ENCODE peak calls at places on chromosomes 13 and 19, in six cellular contexts. One of them, this sample, is unnamed.

GRCh38 chr19:33505168-33505567 is 16.4 kb downstream of the PEPD start:
- DNase-seq in tibial nerve: no peak
- DNase-seq in glutamatergic neuron: no peak
- DNase-seq in K562: no peak
- DNase-seq in kidney epithelial cell: no peak
- DNase-seq in fibroblast of pulmonary artery: no peak
- DNase-seq in this sample: no peak

GRCh38 chr19:42352216-42352892 is 26.9 kb downstream of the MEGF8 start:
- DNase-seq in K562: no peak
- DNase-seq in kidney epithelial cell: no peak
- DNase-seq in fibroblast of pulmonary artery: peak; percentile 15
- DNase-seq in glutamatergic neuron: no peak
- DNase-seq in tibial nerve: no peak
- DNase-seq in this sample: no peak

GRCh38 chr13:98222081-98222554 is 45.0 kb upstream of the RNF113B start:
- DNase-seq in kidney epithelial cell: no peak
- DNase-seq in tibial nerve: no peak
- DNase-seq in glutamatergic neuron: no peak
- DNase-seq in K562: no peak
- DNase-seq in fibroblast of pulmonary artery: peak; percentile 29
- DNase-seq in this sample: no peak

GRCh38 chr19:32197896-32198882 is 147.2 kb upstream of the ZNF507 start:
- DNase-seq in fibroblast of pulmonary artery: no peak
- DNase-seq in tibial nerve: no peak
- DNase-seq in glutamatergic neuron: no peak
- DNase-seq in kidney epithelial cell: no peak
- DNase-seq in K562: no peak
- DNase-seq in this sample: no peak

GRCh38 chr19:42122691-42123607 is 9.3 kb downstream of the POU2F2 start:
- DNase-seq in kidney epithelial cell: no peak
- DNase-seq in K562: no peak
- DNase-seq in tibial nerve: no peak
- DNase-seq in fibroblast of pulmonary artery: no peak
- DNase-seq in glutamatergic neuron: no peak
- DNase-seq in this sample: no peak

GRCh38 chr19:7831452-7831851 is 1.4 kb downstream of the EVI5L start:
- DNase-seq in glutamatergic neuron: peak; percentile 55
- DNase-seq in kidney epithelial cell: no peak
- DNase-seq in fibroblast of pulmonary artery: peak; percentile 44
- DNase-seq in tibial nerve: no peak
- DNase-seq in K562: peak; percentile 68
- DNase-seq in this sample: no peak

GRCh38 chr19:15297416-15298224 is 34.7 kb downstream of the BRD4 start:
- DNase-seq in fibroblast of pulmonary artery: peak; percentile 63
- DNase-seq in tibial nerve: no peak
- DNase-seq in kidney epithelial cell: no peak
- DNase-seq in K562: no peak
- DNase-seq in glutamatergic neuron: no peak
- DNase-seq in this sample: no peak

GRCh38 chr19:2609389-2610116 is 92.9 kb downstream of the GNG7 start:
- DNase-seq in K562: no peak
- DNase-seq in fibroblast of pulmonary artery: no peak
- DNase-seq in glutamatergic neuron: no peak
- DNase-seq in tibial nerve: no peak
- DNase-seq in kidney epithelial cell: no peak
- DNase-seq in this sample: no peak

GRCh38 chr13:25378528-25378927 is 6.8 kb downstream of the ATP8A2 start:
- DNase-seq in K562: no peak
- DNase-seq in tibial nerve: no peak
- DNase-seq in kidney epithelial cell: no peak
- DNase-seq in glutamatergic neuron: peak; percentile 30
- DNase-seq in fibroblast of pulmonary artery: no peak
- DNase-seq in this sample: no peak

GRCh38 chr19:44585371-44586141 is 27.8 kb upstream of the IGSF23 start:
- DNase-seq in glutamatergic neuron: no peak
- DNase-seq in fibroblast of pulmonary artery: peak; percentile 61
- DNase-seq in K562: no peak
- DNase-seq in kidney epithelial cell: no peak
- DNase-seq in tibial nerve: no peak
- DNase-seq in this sample: no peak

DNA sequence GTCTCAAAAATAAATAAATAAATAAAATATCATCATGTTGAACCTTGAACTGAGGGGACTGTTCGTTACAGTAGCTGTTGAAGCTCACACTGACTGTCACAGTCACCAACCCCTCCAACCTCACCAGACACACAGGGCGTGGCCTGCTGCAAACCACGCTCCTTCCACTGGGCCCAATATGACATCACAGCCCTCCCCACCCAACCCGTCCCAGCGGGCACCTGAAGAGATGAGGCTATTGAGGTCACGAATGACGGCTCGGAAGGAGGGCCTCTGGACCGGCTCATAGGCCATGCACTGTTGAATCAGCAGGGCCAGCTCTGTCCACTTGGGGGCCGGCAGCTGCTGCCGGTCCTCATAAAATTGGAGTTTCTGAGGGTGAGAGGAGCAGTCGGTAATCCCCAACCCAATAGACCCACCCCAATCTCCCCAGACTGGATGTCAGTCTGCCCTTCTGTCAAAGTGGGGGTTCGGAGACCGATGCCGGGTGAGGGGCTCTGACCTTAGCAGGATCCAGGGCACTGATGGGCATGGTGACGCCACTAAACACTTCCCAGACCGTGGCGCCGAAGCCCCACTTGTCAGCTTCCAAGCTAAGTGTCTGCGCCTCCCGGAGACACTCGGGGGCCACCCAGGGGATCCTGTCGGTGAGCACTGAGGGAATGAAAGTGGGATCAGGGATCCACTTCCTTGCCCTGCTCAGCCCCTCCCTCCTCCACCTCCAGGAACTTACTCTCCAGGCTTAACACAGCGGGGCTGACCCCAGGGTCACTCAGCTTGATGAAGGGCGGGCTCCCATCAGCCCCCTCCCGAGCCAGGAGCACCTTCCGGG is 13.2 kb downstream of the JAK3 start:
- DNase-seq in tibial nerve: no peak
- DNase-seq in kidney epithelial cell: no peak
- DNase-seq in glutamatergic neuron: no peak
- DNase-seq in fibroblast of pulmonary artery: no peak
- DNase-seq in K562: peak; percentile 34
- DNase-seq in this sample: no peak
- TF ChIP-seq CTCF in tibial nerve: no peak
- TF ChIP-seq CTCF in kidney epithelial cell: peak; percentile 9
- TF ChIP-seq CTCF in glutamatergic neuron: no peak
- TF ChIP-seq CTCF in fibroblast of pulmonary artery: peak; percentile 6
- TF ChIP-seq CTCF in K562: peak; percentile 40
- TF ChIP-seq CTCF in this sample: no peak

GRCh38 chr19:40305403-40305802 is 20.3 kb upstream of the AKT2 start:
- DNase-seq in tibial nerve: no peak
- DNase-seq in kidney epithelial cell: peak; percentile 60
- DNase-seq in fibroblast of pulmonary artery: peak; percentile 94
- DNase-seq in K562: peak; percentile 79
- DNase-seq in glutamatergic neuron: peak; percentile 83
- DNase-seq in this sample: peak; percentile 62
- TF ChIP-seq CTCF in tibial nerve: peak; percentile 65
- TF ChIP-seq CTCF in kidney epithelial cell: peak; percentile 76
- TF ChIP-seq CTCF in fibroblast of pulmonary artery: peak; percentile 75
- TF ChIP-seq CTCF in K562: peak; percentile 80
- TF ChIP-seq CTCF in glutamatergic neuron: peak; percentile 84
- TF ChIP-seq CTCF in this sample: peak; percentile 81

DNA sequence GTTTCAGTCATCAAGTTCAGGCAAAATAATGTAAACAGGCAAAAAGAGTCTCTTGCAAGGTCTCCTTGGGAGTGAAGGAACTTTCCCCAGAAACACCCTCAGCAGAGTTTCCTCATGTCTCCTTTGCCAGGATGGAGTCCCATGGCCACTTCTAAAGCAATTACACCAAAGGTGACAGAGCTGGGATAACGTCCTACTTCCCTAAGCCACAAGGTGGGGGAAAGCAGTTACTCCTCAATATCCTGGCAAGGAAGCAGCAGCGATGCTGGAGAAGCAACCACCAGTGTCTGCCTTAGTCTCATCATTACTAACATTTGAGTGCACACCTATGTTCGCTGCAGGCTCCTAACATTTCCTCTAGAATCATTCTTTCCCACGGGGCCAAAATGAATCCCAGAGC is 88.6 kb downstream of the UBL3 start:
- DNase-seq in kidney epithelial cell: no peak
- DNase-seq in tibial nerve: no peak
- DNase-seq in glutamatergic neuron: no peak
- DNase-seq in fibroblast of pulmonary artery: no peak
- DNase-seq in K562: no peak
- DNase-seq in this sample: no peak
- TF ChIP-seq CTCF in kidney epithelial cell: no peak
- TF ChIP-seq CTCF in tibial nerve: no peak
- TF ChIP-seq CTCF in glutamatergic neuron: no peak
- TF ChIP-seq CTCF in fibroblast of pulmonary artery: no peak
- TF ChIP-seq CTCF in K562: no peak
- TF ChIP-seq CTCF in this sample: no peak

GRCh38 chr13:64531400-64531799 is 2698.7 kb downstream of the PCDH9 start:
- DNase-seq in glutamatergic neuron: no peak
- DNase-seq in kidney epithelial cell: no peak
- DNase-seq in tibial nerve: no peak
- DNase-seq in fibroblast of pulmonary artery: no peak
- DNase-seq in K562: no peak
- DNase-seq in this sample: no peak

GRCh38 chr13:64525687-64526086 is 2704.4 kb downstream of the PCDH9 start:
- DNase-seq in tibial nerve: no peak
- DNase-seq in glutamatergic neuron: no peak
- DNase-seq in K562: no peak
- DNase-seq in kidney epithelial cell: no peak
- DNase-seq in fibroblast of pulmonary artery: no peak
- DNase-seq in this sample: no peak

GRCh38 chr13:64534302-64534701 is 2695.8 kb downstream of the PCDH9 start:
- DNase-seq in glutamatergic neuron: no peak
- DNase-seq in tibial nerve: no peak
- DNase-seq in K562: no peak
- DNase-seq in fibroblast of pulmonary artery: no peak
- DNase-seq in kidney epithelial cell: no peak
- DNase-seq in this sample: no peak

GRCh38 chr13:64527561-64527960 is 2702.6 kb downstream of the PCDH9 start:
- DNase-seq in K562: no peak
- DNase-seq in kidney epithelial cell: no peak
- DNase-seq in tibial nerve: no peak
- DNase-seq in fibroblast of pulmonary artery: no peak
- DNase-seq in glutamatergic neuron: no peak
- DNase-seq in this sample: no peak

GRCh38 chr13:64529874-64530485 is 2700.2 kb downstream of the PCDH9 start:
- DNase-seq in glutamatergic neuron: peak; percentile 18
- DNase-seq in fibroblast of pulmonary artery: peak; percentile 26
- DNase-seq in kidney epithelial cell: no peak
- DNase-seq in tibial nerve: no peak
- DNase-seq in K562: peak; percentile 13
- DNase-seq in this sample: no peak
- TF ChIP-seq CTCF in glutamatergic neuron: peak; percentile 88
- TF ChIP-seq CTCF in fibroblast of pulmonary artery: peak; percentile 66
- TF ChIP-seq CTCF in kidney epithelial cell: peak; percentile 59
- TF ChIP-seq CTCF in tibial nerve: no peak
- TF ChIP-seq CTCF in K562: no peak
- TF ChIP-seq CTCF in this sample: peak; percentile 41

DNA sequence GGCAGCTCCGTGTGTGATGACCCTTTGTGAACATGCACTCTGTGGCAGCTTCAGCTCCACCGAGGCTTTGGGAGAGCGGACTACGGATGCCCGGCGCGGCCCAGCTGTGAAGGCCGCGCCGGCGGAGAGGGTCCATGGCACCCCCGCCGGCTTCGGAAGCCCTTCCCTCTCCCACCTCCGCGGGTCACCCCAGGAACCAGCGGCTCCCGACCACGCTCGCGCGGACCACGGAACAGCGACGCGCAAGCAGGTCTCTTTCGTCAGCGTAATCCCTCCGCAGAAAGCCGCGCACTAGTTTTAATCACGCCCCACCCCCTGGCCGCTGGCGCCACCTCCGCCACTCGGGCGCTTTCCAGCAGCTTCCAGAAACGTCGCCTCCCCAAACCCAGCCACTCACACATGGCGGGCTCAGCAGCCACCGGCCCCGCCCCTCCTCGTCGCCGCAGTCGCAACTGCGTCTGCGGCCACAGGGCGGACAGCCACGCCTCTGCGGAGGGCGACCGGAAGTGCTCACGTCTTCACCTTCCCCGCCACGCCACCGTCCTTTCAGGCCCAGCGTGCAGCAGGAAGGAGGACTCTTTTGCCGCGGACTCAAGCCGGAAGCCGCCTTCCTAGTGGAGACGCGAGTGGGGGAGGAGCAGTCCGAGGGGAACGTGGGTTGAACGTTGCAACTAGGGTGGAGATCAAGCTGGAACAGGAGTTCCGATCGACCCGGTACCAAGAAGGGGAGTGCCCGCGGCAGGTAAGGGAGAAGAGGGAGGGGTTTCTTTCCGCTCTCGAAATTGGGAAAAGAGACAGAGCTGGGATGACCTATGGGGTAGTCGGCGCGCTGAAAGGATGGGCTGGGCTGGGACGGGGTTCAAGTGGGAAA is at the start of gene USPL1:
- DNase-seq in kidney epithelial cell: peak; percentile 92
- DNase-seq in tibial nerve: peak; percentile 93
- DNase-seq in K562: peak; percentile 85
- DNase-seq in glutamatergic neuron: peak; percentile 98
- DNase-seq in fibroblast of pulmonary artery: peak; percentile 100
- DNase-seq in this sample: peak; percentile 99
- TF ChIP-seq CTCF in kidney epithelial cell: no peak
- TF ChIP-seq CTCF in tibial nerve: peak; percentile 92
- TF ChIP-seq CTCF in K562: peak; percentile 18
- TF ChIP-seq CTCF in glutamatergic neuron: peak; percentile 60
- TF ChIP-seq CTCF in fibroblast of pulmonary artery: no peak
- TF ChIP-seq CTCF in this sample: peak; percentile 42

GRCh38 chr13:45403081-45403480 is 15.1 kb downstream of the SLC25A30 start:
- DNase-seq in tibial nerve: no peak
- DNase-seq in kidney epithelial cell: no peak
- DNase-seq in glutamatergic neuron: no peak
- DNase-seq in K562: no peak
- DNase-seq in fibroblast of pulmonary artery: no peak
- DNase-seq in this sample: no peak

GRCh38 chr13:45401306-45401705 is 16.9 kb downstream of the SLC25A30 start:
- DNase-seq in K562: no peak
- DNase-seq in kidney epithelial cell: no peak
- DNase-seq in tibial nerve: no peak
- DNase-seq in fibroblast of pulmonary artery: no peak
- DNase-seq in glutamatergic neuron: no peak
- DNase-seq in this sample: no peak

GRCh38 chr13:45398862-45399261 is 19.3 kb downstream of the SLC25A30 start:
- DNase-seq in fibroblast of pulmonary artery: no peak
- DNase-seq in kidney epithelial cell: no peak
- DNase-seq in glutamatergic neuron: no peak
- DNase-seq in tibial nerve: no peak
- DNase-seq in K562: no peak
- DNase-seq in this sample: no peak

GRCh38 chr13:45406421-45406820 is 11.8 kb downstream of the SLC25A30 start:
- DNase-seq in glutamatergic neuron: no peak
- DNase-seq in tibial nerve: no peak
- DNase-seq in fibroblast of pulmonary artery: no peak
- DNase-seq in kidney epithelial cell: no peak
- DNase-seq in K562: no peak
- DNase-seq in this sample: no peak

GRCh38 chr13:45402641-45403040 is 15.5 kb downstream of the SLC25A30 start:
- DNase-seq in kidney epithelial cell: no peak
- DNase-seq in tibial nerve: no peak
- DNase-seq in fibroblast of pulmonary artery: no peak
- DNase-seq in glutamatergic neuron: no peak
- DNase-seq in K562: no peak
- DNase-seq in this sample: peak; percentile 50
- TF ChIP-seq CTCF in kidney epithelial cell: no peak
- TF ChIP-seq CTCF in tibial nerve: no peak
- TF ChIP-seq CTCF in fibroblast of pulmonary artery: no peak
- TF ChIP-seq CTCF in glutamatergic neuron: no peak
- TF ChIP-seq CTCF in K562: no peak
- TF ChIP-seq CTCF in this sample: no peak